ENCODE peak calls at places on chromosomes 3 and 15, in ten cellular contexts. P is adrenal gland, U is RWPE1, W is OCI-LY7, Q is HepG2, N is endothelial cell, F is osteocyte, K is Panc1, Y is H1, X is activated B cell treated with CpG ODN at 0.5 μM for 24 hours. A is an unnamed sample.

GRCh38 chr15:80911821-80912220 is 77.8 kb downstream of the MESD start:
- DNase-seq in P (no peak), U (no peak), W (no peak), Q (no peak), N (no peak), F (no peak), K (no peak), Y (no peak), X (no peak), A (no peak)

GRCh38 chr15:74865316-74865715 is 7.8 kb downstream of the SCAMP2 start:
- DNase-seq in P (no peak), U (peak), W (no peak), Q (no peak), N (no peak), F (no peak), K (no peak), Y (no peak), X (no peak), A (no peak)

GRCh38 chr15:65077981-65078352 is 1.4 kb downstream of the KBTBD13 start:
- DNase-seq in P (peak), U (no peak), W (no peak), Q (no peak), N (peak), F (no peak), K (no peak), Y (peak), X (peak), A (peak)

GRCh38 chr15:39261397-39261796 is 319.5 kb upstream of the THBS1 start:
- DNase-seq in P (no peak), U (no peak), W (no peak), Q (no peak), N (no peak), F (no peak), K (no peak), Y (no peak), X (no peak), A (no peak)

GRCh38 chr15:96234109-96234892 is 96.2 kb upstream of the NR2F2 start:
- DNase-seq in P (peak), U (peak), W (no peak), Q (no peak), N (no peak), F (no peak), K (no peak), Y (no peak), X (no peak), A (no peak)

GRCh38 chr3:72692959-72693518 is 155.2 kb downstream of the SHQ1 start:
- DNase-seq in P (no peak), U (no peak), W (no peak), Q (no peak), N (no peak), F (no peak), K (no peak), Y (no peak), X (no peak), A (no peak)

GRCh38 chr3:25843332-25843731 is 53.4 kb downstream of the OXSM start:
- DNase-seq in P (no peak), U (no peak), W (peak), Q (no peak), N (no peak), F (no peak), K (no peak), Y (no peak), X (no peak), A (no peak)

GRCh38 chr3:35936571-35936970 is 297.2 kb downstream of the ARPP21 start:
- DNase-seq in P (no peak), U (no peak), W (no peak), Q (no peak), N (no peak), F (no peak), K (no peak), Y (no peak), X (no peak), A (no peak)

GRCh38 chr3:133926736-133927542 is 31.3 kb upstream of the RAB6B start:
- DNase-seq in P (no peak), U (no peak), W (no peak), Q (no peak), N (no peak), F (peak), K (no peak), Y (peak), X (peak), A (peak)

GRCh38 chr3:59775781-59776270 is 726.0 kb upstream of the CFAP20DC start:
- DNase-seq in P (no peak), U (no peak), W (no peak), Q (no peak), N (no peak), F (no peak), K (no peak), Y (no peak), X (no peak), A (no peak)

GRCh38 chr15:31433574-31433973 is 106.9 kb downstream of the KLF13 start:
- DNase-seq in P (no peak), U (no peak), W (no peak), Q (no peak), N (no peak), F (no peak), K (no peak), Y (no peak), X (no peak), A (no peak)

GRCh38 chr3:127072971-127073851 is 90.3 kb downstream of the PLXNA1 start:
- DNase-seq in P (no peak), U (no peak), W (no peak), Q (no peak), N (no peak), F (no peak), K (no peak), Y (no peak), X (no peak), A (no peak)

GRCh38 chr3:23781871-23782270 is 23.9 kb upstream of the UBE2E1 start:
- DNase-seq in P (no peak), U (no peak), W (no peak), Q (no peak), N (no peak), F (no peak), K (no peak), Y (no peak), X (no peak), A (no peak)

GRCh38 chr3:39109086-39109485 is 1.6 kb downstream of the TTC21A start:
- DNase-seq in P (peak), U (no peak), W (no peak), Q (no peak), N (no peak), F (no peak), K (no peak), Y (no peak), X (no peak), A (no peak)

GRCh38 chr3:36295206-36295760 is 85.0 kb upstream of the STAC start:
- DNase-seq in P (no peak), U (no peak), W (no peak), Q (no peak), N (no peak), F (no peak), K (no peak), Y (no peak), X (no peak), A (no peak)

GRCh38 chr3:162302983-162303624 is 806.5 kb downstream of the OTOL1 start:
- DNase-seq in P (no peak), U (no peak), W (no peak), Q (no peak), N (no peak), F (no peak), K (no peak), Y (no peak), X (no peak), A (no peak)

GRCh38 chr15:38176155-38176554 is 76.5 kb upstream of the SPRED1 start:
- DNase-seq in P (no peak), U (peak), W (no peak), Q (no peak), N (no peak), F (no peak), K (no peak), Y (no peak), X (no peak), A (peak)

GRCh38 chr3:36648241-36649034 is 115.9 kb downstream of the DCLK3 start:
- DNase-seq in P (no peak), U (peak), W (no peak), Q (no peak), N (no peak), F (no peak), K (peak), Y (no peak), X (no peak), A (no peak)

GRCh38 chr3:189099031-189099471 is 72.7 kb upstream of the TPRG1 start:
- DNase-seq in P (peak), U (no peak), W (no peak), Q (no peak), N (no peak), F (no peak), K (no peak), Y (no peak), X (no peak), A (no peak)

GRCh38 chr3:58261954-58262666 is 24.5 kb downstream of the ABHD6 start:
- DNase-seq in P (no peak), U (no peak), W (no peak), Q (no peak), N (no peak), F (no peak), K (no peak), Y (no peak), X (no peak), A (peak)

GRCh38 chr3:61796088-61796680 is 234.8 kb downstream of the PTPRG start:
- DNase-seq in P (peak), U (no peak), W (no peak), Q (no peak), N (no peak), F (no peak), K (no peak), Y (no peak), X (no peak), A (no peak)

GRCh38 chr3:53162672-53163458 is 1.9 kb downstream of the PRKCD start:
- DNase-seq in P (no peak), U (no peak), W (peak), Q (no peak), N (no peak), F (no peak), K (no peak), Y (no peak), X (peak), A (no peak)

GRCh38 chr3:45367451-45367850 is 20.9 kb upstream of the LARS2 start:
- DNase-seq in P (no peak), U (no peak), W (no peak), Q (no peak), N (no peak), F (no peak), K (no peak), Y (no peak), X (no peak), A (no peak)

GRCh38 chr3:65597225-65597951 is 441.3 kb downstream of the MAGI1 start:
- DNase-seq in P (no peak), U (no peak), W (no peak), Q (no peak), N (peak), F (no peak), K (no peak), Y (peak), X (no peak), A (peak)

GRCh38 chr15:70181626-70182255 is 84.0 kb upstream of the TLE3 start:
- DNase-seq in P (no peak), U (no peak), W (no peak), Q (no peak), N (no peak), F (no peak), K (no peak), Y (no peak), X (no peak), A (no peak)

GRCh38 chr3:17422636-17423035 is 319.8 kb downstream of the TBC1D5 start:
- DNase-seq in P (no peak), U (no peak), W (no peak), Q (no peak), N (no peak), F (no peak), K (no peak), Y (no peak), X (no peak), A (no peak)

GRCh38 chr3:24494616-24495333 is at the start of gene THRB:
- DNase-seq in P (peak), U (peak), W (no peak), Q (peak), N (peak), F (peak), K (no peak), Y (peak), X (peak), A (peak)

GRCh38 chr15:88907111-88907510 is 6.1 kb downstream of the MFGE8 start:
- DNase-seq in P (no peak), U (no peak), W (no peak), Q (no peak), N (no peak), F (no peak), K (no peak), Y (no peak), X (no peak), A (no peak)

GRCh38 chr3:130997291-130997690 is 29.3 kb downstream of the ASTE1 start:
- DNase-seq in P (no peak), U (no peak), W (no peak), Q (no peak), N (no peak), F (no peak), K (no peak), Y (no peak), X (no peak), A (no peak)

GRCh38 chr3:142844339-142844977 is 44.4 kb downstream of the PCOLCE2 start:
- DNase-seq in P (no peak), U (peak), W (peak), Q (peak), N (no peak), F (no peak), K (no peak), Y (no peak), X (no peak), A (peak)

GRCh38 chr3:114214542-114215341 is 22.6 kb downstream of the ZNF80 start:
- DNase-seq in P (no peak), U (no peak), W (peak), Q (no peak), N (no peak), F (no peak), K (no peak), Y (no peak), X (no peak), A (no peak)

GRCh38 chr3:34107669-34108068 is 309.2 kb downstream of the PDCD6IP start:
- DNase-seq in P (no peak), U (no peak), W (peak), Q (no peak), N (no peak), F (no peak), K (no peak), Y (no peak), X (no peak), A (peak)

DNA sequence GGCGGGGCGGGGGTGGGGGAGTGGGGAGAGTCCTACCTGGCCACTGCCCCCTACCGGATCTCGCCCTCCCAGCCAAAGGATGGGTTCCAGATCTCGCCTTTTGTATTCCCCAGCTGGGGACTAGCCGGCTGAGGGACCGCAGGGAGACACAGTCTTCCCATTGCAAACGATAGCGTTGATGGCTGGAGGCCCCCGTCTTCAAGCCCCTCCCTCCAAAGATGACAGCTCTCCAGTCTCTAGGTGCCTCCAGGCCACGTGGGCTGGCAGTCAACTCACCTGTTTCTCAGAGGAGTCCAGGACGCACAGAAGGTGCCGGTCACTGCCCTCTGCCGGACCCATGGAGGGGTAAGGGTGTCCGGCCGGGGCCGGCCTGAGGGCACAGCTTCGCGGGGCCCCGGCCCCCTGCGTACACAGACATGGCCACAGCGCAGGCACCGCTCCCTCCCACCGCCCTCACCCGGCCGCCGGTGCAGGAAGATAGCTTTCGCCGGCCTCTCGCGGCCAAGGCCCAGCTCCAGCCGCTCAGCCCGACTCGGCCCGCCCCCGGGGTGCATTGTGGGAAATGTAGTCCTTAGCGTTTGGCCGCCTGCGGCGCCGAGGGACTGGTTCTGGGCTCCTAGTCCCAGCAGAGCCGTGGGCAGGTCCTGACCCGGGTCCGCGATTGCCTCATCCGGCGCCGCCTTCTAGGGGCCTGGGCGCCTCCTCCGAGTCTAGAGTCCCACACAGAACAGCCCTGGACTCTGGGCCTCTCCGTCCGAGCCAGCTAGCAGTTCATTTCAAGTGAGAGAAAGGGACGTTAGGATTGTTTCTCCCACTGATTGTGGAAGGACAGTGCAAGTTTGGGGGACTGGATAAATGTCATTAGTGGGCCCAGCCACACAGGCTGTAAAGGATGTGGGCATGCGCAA is at the start of gene MON1A:
- DNase-seq in P (peak), U (peak), W (peak), Q (peak), N (peak), F (peak), K (peak), Y (peak), X (peak), A (peak)
- TF ChIP-seq CTCF in P (no peak), U (peak), W (peak), Q (peak), N (peak), F (peak), K (peak), Y (peak), X (no peak), A (no peak)

GRCh38 chr3:121988146-121988545 is 33.9 kb downstream of the ILDR1 start:
- DNase-seq in P (no peak), U (no peak), W (no peak), Q (no peak), N (no peak), F (no peak), K (no peak), Y (no peak), X (no peak), A (no peak)

GRCh38 chr3:121995190-121996137 is 26.6 kb downstream of the ILDR1 start:
- DNase-seq in P (peak), U (peak), W (peak), Q (peak), N (peak), F (no peak), K (peak), Y (peak), X (peak), A (peak)

GRCh38 chr3:121992601-121993560 is 29.2 kb downstream of the ILDR1 start:
- DNase-seq in P (no peak), U (no peak), W (peak), Q (no peak), N (no peak), F (no peak), K (no peak), Y (no peak), X (no peak), A (peak)

GRCh38 chr3:121985841-121986240 is 36.2 kb downstream of the ILDR1 start:
- DNase-seq in P (no peak), U (no peak), W (no peak), Q (no peak), N (no peak), F (no peak), K (no peak), Y (no peak), X (no peak), A (no peak)

GRCh38 chr3:121989943-121990342 is 32.1 kb downstream of the ILDR1 start:
- DNase-seq in P (no peak), U (no peak), W (peak), Q (no peak), N (no peak), F (no peak), K (no peak), Y (no peak), X (no peak), A (no peak)
- TF ChIP-seq CTCF in P (no peak), U (no peak), W (peak), Q (peak), N (no peak), F (no peak), K (peak), Y (no peak), X (no peak), A (peak)

DNA sequence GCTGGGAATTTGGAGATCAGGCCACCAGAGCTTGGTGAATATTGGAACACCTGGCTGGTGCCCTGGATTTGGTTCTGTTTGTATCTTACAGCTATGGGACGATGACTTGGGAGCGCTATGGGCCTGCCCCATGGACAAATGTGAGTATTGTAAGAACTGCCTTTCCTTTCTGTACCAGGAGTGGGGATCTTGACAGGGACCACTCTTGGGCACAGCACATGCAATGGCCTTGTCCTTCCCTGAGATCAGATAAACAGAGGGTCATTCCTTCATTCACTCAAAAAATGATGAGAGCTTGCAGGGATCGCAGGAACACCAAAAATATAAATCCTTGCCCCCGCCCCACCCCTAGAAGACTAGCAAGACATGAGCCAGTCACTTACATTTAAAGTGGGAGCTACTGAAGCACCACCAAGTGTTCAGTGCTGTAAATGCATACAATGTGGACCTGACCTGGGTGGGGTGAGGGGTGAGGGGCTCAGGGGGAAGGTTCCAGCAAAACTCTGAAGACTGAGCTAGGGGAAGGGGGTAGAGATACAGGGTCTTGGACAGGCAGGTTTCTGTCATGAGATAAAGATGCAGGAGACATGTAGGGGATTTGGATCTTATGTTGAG is 2.7 kb upstream of the CRELD1 start:
- DNase-seq in P (no peak), U (no peak), W (peak), Q (peak), N (no peak), F (no peak), K (no peak), Y (no peak), X (no peak), A (no peak)
- TF ChIP-seq CTCF in P (no peak), U (no peak), W (peak), Q (peak), N (no peak), F (no peak), K (peak), Y (no peak), X (no peak), A (peak)

GRCh38 chr15:35182841-35183479 is 97.9 kb upstream of the NANOGP8 start:
- DNase-seq in P (no peak), U (no peak), W (no peak), Q (no peak), N (no peak), F (no peak), K (no peak), Y (peak), X (no peak), A (no peak)
- TF ChIP-seq CTCF in P (no peak), U (no peak), W (no peak), Q (no peak), N (no peak), F (peak), K (no peak), Y (no peak), X (no peak), A (no peak)

GRCh38 chr3:14586611-14587010 is 46.5 kb upstream of the GRIP2 start:
- DNase-seq in P (no peak), U (no peak), W (no peak), Q (no peak), N (no peak), F (no peak), K (no peak), Y (no peak), X (no peak), A (no peak)

GRCh38 chr3:14590594-14590993 is 50.5 kb upstream of the GRIP2 start:
- DNase-seq in P (no peak), U (no peak), W (no peak), Q (no peak), N (no peak), F (no peak), K (no peak), Y (no peak), X (no peak), A (no peak)

GRCh38 chr3:14592390-14592789 is 52.2 kb upstream of the GRIP2 start:
- DNase-seq in P (no peak), U (no peak), W (no peak), Q (no peak), N (no peak), F (no peak), K (no peak), Y (no peak), X (no peak), A (no peak)

GRCh38 chr3:14587733-14588360 is 47.7 kb upstream of the GRIP2 start:
- DNase-seq in P (no peak), U (peak), W (no peak), Q (peak), N (no peak), F (no peak), K (peak), Y (no peak), X (no peak), A (no peak)

DNA sequence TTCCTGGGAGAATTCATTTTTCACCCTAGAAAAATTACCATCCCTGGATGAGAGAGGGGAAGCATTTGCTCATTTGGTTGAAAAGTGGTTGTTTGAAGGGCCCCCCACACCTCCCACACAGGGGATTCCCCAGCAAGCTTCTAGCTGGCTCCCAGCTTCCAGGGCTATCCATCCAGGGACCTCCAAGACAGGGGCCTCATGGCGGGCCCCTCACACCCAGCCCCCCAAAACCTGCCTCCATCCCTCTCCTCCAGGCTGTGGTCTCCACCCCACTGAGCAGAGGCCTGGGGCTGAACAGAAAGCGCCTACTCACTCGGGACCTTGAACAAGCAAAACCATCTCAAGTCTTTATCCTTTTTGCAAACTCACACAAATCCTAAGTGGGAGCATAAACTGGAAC is 48.6 kb upstream of the GRIP2 start:
- DNase-seq in P (no peak), U (no peak), W (no peak), Q (no peak), N (no peak), F (no peak), K (no peak), Y (no peak), X (no peak), A (no peak)
- TF ChIP-seq CTCF in P (no peak), U (no peak), W (no peak), Q (no peak), N (no peak), F (no peak), K (no peak), Y (no peak), X (no peak), A (no peak)

A was measured in GM10248.